ENCODE peak calls at places on chromosomes 5 and 9, in eight cellular contexts. D, B, C, L, Z, X, Q and G are unnamed samples.

GRCh38 chr5:37638897-37639296 is 200.9 kb downstream of the GDNF start:
- DNase-seq in D (no peak), B (no peak), C (no peak), L (no peak), Z (no peak), X (no peak), Q (no peak), G (no peak)

GRCh38 chr5:95781101-95781583 is 41.4 kb downstream of the GLRX start:
- DNase-seq in D (peak; percentile 75), B (peak; percentile 88), C (peak; percentile 74), L (peak; percentile 85), Z (peak; percentile 68), X (peak; percentile 72), Q (peak; percentile 73), G (peak; percentile 77)

GRCh38 chr5:143922718-143923117 is 110.8 kb downstream of the HMHB1 start:
- DNase-seq in D (no peak), B (no peak), C (no peak), L (peak; percentile 38), Z (peak; percentile 76), X (no peak), Q (no peak), G (no peak)

GRCh38 chr9:92295827-92296258 is 2.3 kb upstream of the IARS1 start:
- DNase-seq in D (no peak), B (no peak), C (no peak), L (no peak), Z (no peak), X (no peak), Q (peak; percentile 17), G (no peak)

GRCh38 chr9:22208846-22209585 is 199.9 kb upstream of the CDKN2B start:
- DNase-seq in D (no peak), B (no peak), C (no peak), L (peak; percentile 36), Z (no peak), X (no peak), Q (no peak), G (no peak)

GRCh38 chr5:27318701-27319100 is 280.3 kb upstream of the CDH9 start:
- DNase-seq in D (no peak), B (no peak), C (no peak), L (no peak), Z (no peak), X (no peak), Q (no peak), G (no peak)

GRCh38 chr9:121299125-121299466 is 31.1 kb downstream of the GSN start:
- DNase-seq in D (no peak), B (peak; percentile 70), C (no peak), L (no peak), Z (no peak), X (peak; percentile 62), Q (no peak), G (no peak)

GRCh38 chr5:178206166-178207101 is 2.1 kb downstream of the HNRNPAB start:
- DNase-seq in D (no peak), B (no peak), C (no peak), L (no peak), Z (no peak), X (no peak), Q (no peak), G (no peak)

DNA sequence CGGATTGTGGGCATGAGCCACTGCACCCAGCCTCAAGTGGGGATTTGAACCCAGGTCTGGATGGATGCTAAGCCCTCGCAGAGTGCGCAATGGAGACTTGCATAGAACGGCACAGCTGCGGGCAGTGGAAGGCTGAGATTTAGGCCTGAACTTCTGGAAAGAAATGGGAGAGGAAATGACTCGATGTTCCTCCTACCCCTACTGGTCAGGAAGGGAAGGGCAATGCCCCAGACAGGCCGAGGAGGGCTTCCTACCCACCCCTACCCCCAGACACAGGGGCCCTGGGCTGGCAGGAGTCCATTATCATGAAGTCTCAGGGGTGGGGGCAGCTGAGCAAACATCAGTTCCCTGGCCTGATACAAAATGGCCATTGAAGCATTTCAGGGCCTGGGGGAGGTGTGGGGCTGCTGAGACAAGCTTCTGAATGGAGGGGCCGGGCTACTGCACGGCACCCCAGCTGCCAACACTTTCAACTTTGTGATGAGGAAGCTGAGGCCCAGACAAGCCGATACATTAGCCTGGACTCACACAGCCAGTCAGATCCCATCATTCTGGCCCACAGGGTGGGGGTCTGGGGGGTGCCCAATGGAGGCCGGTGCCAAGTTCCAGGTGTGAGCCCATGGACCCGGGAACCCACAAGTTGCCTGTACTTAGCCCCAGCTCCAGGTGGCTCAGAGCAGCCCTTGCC is 13.5 kb upstream of the WDR38 start:
- DNase-seq in D (no peak), B (no peak), C (no peak), L (peak; percentile 53), Z (no peak), X (no peak), Q (peak; percentile 53), G (peak; percentile 49)
- TF ChIP-seq CTCF in D (peak; percentile 14), B (peak; percentile 33), C (peak; percentile 50), L (peak; percentile 11), Z (peak; percentile 64), X (peak; percentile 10), Q (peak; percentile 60), G (peak; percentile 68)

DNA sequence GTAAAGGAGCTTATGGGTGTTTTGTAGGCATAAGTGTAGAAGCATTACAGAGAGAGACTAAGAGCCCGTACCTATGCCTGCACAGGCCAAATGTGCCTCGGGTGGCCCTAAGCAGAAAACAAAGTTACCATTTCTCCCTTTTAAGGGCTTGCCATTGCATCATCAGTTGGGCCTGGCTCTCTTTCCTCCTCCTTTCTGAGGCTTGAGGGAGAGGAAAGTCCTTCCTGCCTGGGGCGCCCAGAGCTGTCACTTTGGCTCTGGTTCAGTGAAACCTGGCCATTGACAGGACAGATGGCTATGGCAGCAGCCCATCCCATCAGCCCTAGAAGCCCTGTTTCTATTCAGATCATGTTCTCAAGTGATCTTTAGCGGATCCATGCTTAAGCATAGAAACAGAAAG is 293.3 kb downstream of the YTHDC2 start:
- DNase-seq in D (no peak), B (no peak), C (no peak), L (no peak), Z (no peak), X (peak; percentile 14), Q (no peak), G (peak; percentile 50)
- TF ChIP-seq CTCF in D (no peak), B (no peak), C (no peak), L (no peak), Z (no peak), X (no peak), Q (no peak), G (no peak)

GRCh38 chr5:148035676-148036075 is 28.1 kb upstream of the SPINK5 start:
- DNase-seq in D (no peak), B (no peak), C (no peak), L (no peak), Z (no peak), X (no peak), Q (no peak), G (no peak)
- TF ChIP-seq CTCF in D (no peak), B (no peak), C (no peak), L (no peak), Z (no peak), X (no peak), Q (no peak), G (no peak)

DNA sequence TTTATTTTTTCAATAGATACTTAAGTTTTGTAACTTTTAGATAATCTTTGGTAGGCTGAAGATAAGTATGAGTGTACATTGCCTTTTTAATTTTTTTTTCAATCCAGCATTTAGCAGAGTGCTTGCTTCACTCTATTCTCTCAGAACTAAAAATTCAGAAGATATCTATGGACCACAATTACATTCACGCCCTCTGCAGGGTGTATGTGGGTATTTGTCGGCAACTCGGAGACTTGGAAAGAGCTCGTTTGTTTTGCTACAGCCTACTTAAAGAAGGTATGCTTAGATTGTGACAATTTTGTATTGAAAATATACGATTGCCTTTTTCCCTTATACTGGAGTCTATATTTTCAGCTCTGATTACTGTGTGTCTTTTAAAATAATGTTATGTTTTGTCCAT is 43.8 kb downstream of the ICE1 start:
- DNase-seq in D (no peak), B (no peak), C (no peak), L (no peak), Z (no peak), X (no peak), Q (no peak), G (no peak)
- TF ChIP-seq CTCF in D (no peak), B (no peak), C (no peak), L (no peak), Z (no peak), X (no peak), Q (no peak), G (peak; percentile 17)